ENCODE peak calls at places on chromosome 18, in five cellular contexts. One of them, this sample, is unnamed.

GRCh38 chr18:76995896-76996295 is 136.7 kb downstream of the MBP start:
- DNase-seq in KG1: no peak
- DNase-seq in stimulated activated CD8-positive, alpha-beta memory T cell treated with anti-CD3 and anti-CD28 coated beads, Interleukin-4, amount 100 ng/mL, for 1 hour: no peak
- DNase-seq in fibroblast of gingiva: no peak
- DNase-seq in cerebellum: no peak
- DNase-seq in this sample: no peak

GRCh38 chr18:78605255-78605654 is 374.4 kb upstream of the SALL3 start:
- DNase-seq in KG1: no peak
- DNase-seq in stimulated activated CD8-positive, alpha-beta memory T cell treated with anti-CD3 and anti-CD28 coated beads, Interleukin-4, amount 100 ng/mL, for 1 hour: no peak
- DNase-seq in fibroblast of gingiva: no peak
- DNase-seq in cerebellum: no peak
- DNase-seq in this sample: no peak

GRCh38 chr18:26439537-26439936 is 108.8 kb downstream of the KCTD1 start:
- DNase-seq in KG1: no peak
- DNase-seq in stimulated activated CD8-positive, alpha-beta memory T cell treated with anti-CD3 and anti-CD28 coated beads, Interleukin-4, amount 100 ng/mL, for 1 hour: no peak
- DNase-seq in fibroblast of gingiva: no peak
- DNase-seq in cerebellum: no peak
- DNase-seq in this sample: no peak

GRCh38 chr18:48917579-48918101 is 33.1 kb downstream of the SMAD7 start:
- DNase-seq in KG1: no peak
- DNase-seq in stimulated activated CD8-positive, alpha-beta memory T cell treated with anti-CD3 and anti-CD28 coated beads, Interleukin-4, amount 100 ng/mL, for 1 hour: no peak
- DNase-seq in fibroblast of gingiva: no peak
- DNase-seq in cerebellum: no peak
- DNase-seq in this sample: no peak

GRCh38 chr18:80190311-80190710 is 57.0 kb downstream of the PARD6G start:
- DNase-seq in KG1: no peak
- DNase-seq in stimulated activated CD8-positive, alpha-beta memory T cell treated with anti-CD3 and anti-CD28 coated beads, Interleukin-4, amount 100 ng/mL, for 1 hour: no peak
- DNase-seq in fibroblast of gingiva: no peak
- DNase-seq in cerebellum: no peak
- DNase-seq in this sample: no peak

GRCh38 chr18:40810371-40810770 is 1144.7 kb upstream of the PIK3C3 start:
- DNase-seq in KG1: no peak
- DNase-seq in stimulated activated CD8-positive, alpha-beta memory T cell treated with anti-CD3 and anti-CD28 coated beads, Interleukin-4, amount 100 ng/mL, for 1 hour: no peak
- DNase-seq in fibroblast of gingiva: no peak
- DNase-seq in cerebellum: no peak
- DNase-seq in this sample: peak

GRCh38 chr18:10436160-10436559 is 18.3 kb upstream of the APCDD1 start:
- DNase-seq in KG1: no peak
- DNase-seq in stimulated activated CD8-positive, alpha-beta memory T cell treated with anti-CD3 and anti-CD28 coated beads, Interleukin-4, amount 100 ng/mL, for 1 hour: no peak
- DNase-seq in fibroblast of gingiva: no peak
- DNase-seq in cerebellum: no peak
- DNase-seq in this sample: no peak

GRCh38 chr18:59459352-59460059 is 100.4 kb upstream of the LMAN1 start:
- DNase-seq in KG1: no peak
- DNase-seq in stimulated activated CD8-positive, alpha-beta memory T cell treated with anti-CD3 and anti-CD28 coated beads, Interleukin-4, amount 100 ng/mL, for 1 hour: no peak
- DNase-seq in fibroblast of gingiva: peak
- DNase-seq in cerebellum: peak
- DNase-seq in this sample: peak

GRCh38 chr18:55452123-55452611 is 135.8 kb downstream of the TCF4 start:
- DNase-seq in KG1: no peak
- DNase-seq in stimulated activated CD8-positive, alpha-beta memory T cell treated with anti-CD3 and anti-CD28 coated beads, Interleukin-4, amount 100 ng/mL, for 1 hour: no peak
- DNase-seq in fibroblast of gingiva: peak
- DNase-seq in cerebellum: no peak
- DNase-seq in this sample: no peak

GRCh38 chr18:74896390-74896991 is 298.8 kb downstream of the ZNF407 start:
- DNase-seq in KG1: no peak
- DNase-seq in stimulated activated CD8-positive, alpha-beta memory T cell treated with anti-CD3 and anti-CD28 coated beads, Interleukin-4, amount 100 ng/mL, for 1 hour: peak
- DNase-seq in fibroblast of gingiva: no peak
- DNase-seq in cerebellum: peak
- DNase-seq in this sample: no peak

This sample was measured in adipocyte.